ENCODE peak calls at places on chromosomes 4 and X, in five cellular contexts. One of them, this sample, is unnamed.

GRCh38 chr4:69523385-69524132 is 27.9 kb upstream of the UGT2B4 start:
- DNase-seq in NCI-H82: no peak
- DNase-seq in ecto neural progenitor cell: no peak
- DNase-seq in activated B cell treated with CpG ODN at 0.5 μM for 24 hours: no peak
- DNase-seq in choroid plexus epithelial cell: no peak
- DNase-seq in this sample: no peak

GRCh38 chr4:137738377-137738990 is 206.2 kb upstream of the PCDH18 start:
- DNase-seq in NCI-H82: no peak
- DNase-seq in ecto neural progenitor cell: no peak
- DNase-seq in activated B cell treated with CpG ODN at 0.5 μM for 24 hours: no peak
- DNase-seq in choroid plexus epithelial cell: peak
- DNase-seq in this sample: no peak

GRCh38 chr4:53706422-53707032 is 115.2 kb upstream of the LNX1 start:
- DNase-seq in NCI-H82: peak
- DNase-seq in ecto neural progenitor cell: no peak
- DNase-seq in activated B cell treated with CpG ODN at 0.5 μM for 24 hours: no peak
- DNase-seq in choroid plexus epithelial cell: peak
- DNase-seq in this sample: no peak

GRCh38 chr4:112910109-112910736 is 139.2 kb upstream of the ANK2 start:
- DNase-seq in NCI-H82: no peak
- DNase-seq in ecto neural progenitor cell: no peak
- DNase-seq in activated B cell treated with CpG ODN at 0.5 μM for 24 hours: no peak
- DNase-seq in choroid plexus epithelial cell: peak
- DNase-seq in this sample: no peak

GRCh38 chr4:3706111-3706511 is 60.1 kb upstream of the ADRA2C start:
- DNase-seq in NCI-H82: no peak
- DNase-seq in ecto neural progenitor cell: no peak
- DNase-seq in activated B cell treated with CpG ODN at 0.5 μM for 24 hours: no peak
- DNase-seq in choroid plexus epithelial cell: no peak
- DNase-seq in this sample: no peak

GRCh38 chrX:45774961-45775360 is 574.3 kb upstream of the DIPK2B start:
- DNase-seq in NCI-H82: no peak
- DNase-seq in ecto neural progenitor cell: no peak
- DNase-seq in activated B cell treated with CpG ODN at 0.5 μM for 24 hours: no peak
- DNase-seq in choroid plexus epithelial cell: peak
- DNase-seq in this sample: no peak

GRCh38 chrX:13149702-13150101 is 105.3 kb upstream of the FAM9C start:
- DNase-seq in NCI-H82: no peak
- DNase-seq in ecto neural progenitor cell: no peak
- DNase-seq in activated B cell treated with CpG ODN at 0.5 μM for 24 hours: no peak
- DNase-seq in choroid plexus epithelial cell: no peak
- DNase-seq in this sample: no peak

GRCh38 chr4:11223261-11223660 is 205.4 kb downstream of the HS3ST1 start:
- DNase-seq in NCI-H82: no peak
- DNase-seq in ecto neural progenitor cell: no peak
- DNase-seq in activated B cell treated with CpG ODN at 0.5 μM for 24 hours: no peak
- DNase-seq in choroid plexus epithelial cell: no peak
- DNase-seq in this sample: no peak

GRCh38 chr4:57405359-57405758 is 295.2 kb upstream of the IGFBP7 start:
- DNase-seq in NCI-H82: no peak
- DNase-seq in ecto neural progenitor cell: no peak
- DNase-seq in activated B cell treated with CpG ODN at 0.5 μM for 24 hours: no peak
- DNase-seq in choroid plexus epithelial cell: no peak
- DNase-seq in this sample: no peak

GRCh38 chr4:74793757-74794340 is 474 bp downstream of the BTC start:
- DNase-seq in NCI-H82: peak
- DNase-seq in ecto neural progenitor cell: peak
- DNase-seq in activated B cell treated with CpG ODN at 0.5 μM for 24 hours: no peak
- DNase-seq in choroid plexus epithelial cell: peak
- DNase-seq in this sample: no peak

GRCh38 chr4:123587983-123588494 is 191.4 kb downstream of the SPRY1 start:
- DNase-seq in NCI-H82: no peak
- DNase-seq in ecto neural progenitor cell: no peak
- DNase-seq in activated B cell treated with CpG ODN at 0.5 μM for 24 hours: no peak
- DNase-seq in choroid plexus epithelial cell: peak
- DNase-seq in this sample: no peak

GRCh38 chrX:113058634-113059033 is 218.0 kb upstream of the AMOT start:
- DNase-seq in NCI-H82: no peak
- DNase-seq in ecto neural progenitor cell: no peak
- DNase-seq in activated B cell treated with CpG ODN at 0.5 μM for 24 hours: no peak
- DNase-seq in choroid plexus epithelial cell: no peak
- DNase-seq in this sample: no peak

This sample was measured in HS-27A.